ENCODE peak calls at places on chromosomes 6 and 20, in five cellular contexts. N is HCT116, M is sigmoid colon, A is tibial nerve, Z is adrenal gland. F is an unnamed sample.

GRCh38 chr20:23652371-23652770 is 14.6 kb upstream of the CST3 start:
- DNase-seq in Z (no peak), N (no peak), A (no peak), M (no peak), F (no peak)

GRCh38 chr6:30483677-30484279 is 5.5 kb upstream of the HLA-E start:
- DNase-seq in Z (no peak), N (peak; percentile 54), A (peak; percentile 88), M (no peak), F (peak; percentile 76)

GRCh38 chr20:58852559-58853271 is at the start of gene GNAS:
- DNase-seq in N (no peak), Z (peak; percentile 28), A (peak; percentile 31), M (no peak), F (peak; percentile 67)

GRCh38 chr20:10789386-10789785 is 115.6 kb upstream of the JAG1 start:
- DNase-seq in Z (no peak), N (peak; percentile 3), A (no peak), M (no peak), F (no peak)

GRCh38 chr20:25984933-25985332 is 288.3 kb upstream of the ZNF337 start:
- DNase-seq in Z (peak; percentile 27), N (no peak), M (peak; percentile 78), A (no peak), F (peak; percentile 18)

GRCh38 chr20:53769041-53769440 is 175.4 kb upstream of the ZNF217 start:
- DNase-seq in M (no peak), N (no peak), A (no peak), Z (no peak), F (no peak)

GRCh38 chr6:29676981-29677601 is 3.9 kb downstream of the ZFP57 start:
- DNase-seq in M (no peak), Z (no peak), N (no peak), A (no peak), F (no peak)

GRCh38 chr6:42959917-42960242 is 674 bp upstream of the GNMT start:
- DNase-seq in A (no peak), Z (no peak), M (no peak), N (no peak), F (no peak)

GRCh38 chr6:145733207-145733606 is 2.1 kb downstream of the EPM2A start:
- DNase-seq in A (no peak), N (no peak), Z (no peak), M (no peak), F (no peak)

GRCh38 chr6:145736854-145737181 is 1.5 kb upstream of the EPM2A start:
- DNase-seq in M (no peak), N (no peak), A (peak; percentile 5), Z (no peak), F (no peak)

GRCh38 chr6:145733770-145734169 is 1.6 kb downstream of the EPM2A start:
- DNase-seq in A (no peak), M (no peak), Z (no peak), N (no peak), F (peak; percentile 43)

GRCh38 chr6:145734486-145735355 is 599 bp downstream of the EPM2A start:
- DNase-seq in Z (peak; percentile 93), A (peak; percentile 76), M (peak; percentile 94), N (peak; percentile 75), F (peak; percentile 86)

GRCh38 chr6:145735356-145736165 is at the start of gene EPM2A:
- DNase-seq in M (peak; percentile 95), A (peak; percentile 58), Z (peak; percentile 92), N (peak; percentile 65), F (peak; percentile 86)
- TF ChIP-seq POLR2A in M (peak; percentile 75), A (peak; percentile 14), Z (peak; percentile 75), N (peak; percentile 89), F (peak; percentile 59)

DNA sequence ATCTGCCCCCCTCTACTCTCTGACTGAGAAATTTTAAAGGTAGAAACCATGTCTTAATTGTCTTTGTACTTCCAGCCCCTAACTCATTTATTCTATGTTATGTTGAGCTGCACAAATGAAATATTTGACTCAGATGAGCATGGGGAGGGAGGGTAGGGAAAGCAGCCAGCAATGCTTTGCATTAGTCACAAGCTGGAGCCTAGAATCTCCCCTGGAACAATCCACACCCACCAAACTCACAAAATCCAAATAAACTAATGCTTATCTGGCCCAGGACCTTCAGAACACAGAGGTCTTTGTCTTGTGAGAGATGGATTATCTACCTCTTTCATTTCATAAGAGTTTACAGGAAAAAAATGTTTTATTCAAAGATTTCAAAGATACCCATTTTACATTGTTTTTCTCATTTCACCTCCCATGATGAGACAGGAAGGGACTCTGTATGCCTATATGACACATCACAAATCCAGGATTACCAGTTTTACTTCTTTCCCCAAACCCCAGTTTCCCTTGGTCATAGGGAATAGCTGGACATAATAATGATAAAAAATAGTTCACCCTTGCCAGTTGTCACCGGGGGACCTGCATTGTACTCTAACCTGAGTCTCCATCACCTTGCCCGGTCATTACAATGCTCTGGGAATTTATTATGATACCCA is 466.9 kb downstream of the KIF16B start:
- DNase-seq in A (no peak), Z (no peak), M (no peak), N (no peak), F (no peak)
- TF ChIP-seq POLR2A in A (no peak), Z (no peak), M (no peak), N (no peak), F (no peak)

DNA sequence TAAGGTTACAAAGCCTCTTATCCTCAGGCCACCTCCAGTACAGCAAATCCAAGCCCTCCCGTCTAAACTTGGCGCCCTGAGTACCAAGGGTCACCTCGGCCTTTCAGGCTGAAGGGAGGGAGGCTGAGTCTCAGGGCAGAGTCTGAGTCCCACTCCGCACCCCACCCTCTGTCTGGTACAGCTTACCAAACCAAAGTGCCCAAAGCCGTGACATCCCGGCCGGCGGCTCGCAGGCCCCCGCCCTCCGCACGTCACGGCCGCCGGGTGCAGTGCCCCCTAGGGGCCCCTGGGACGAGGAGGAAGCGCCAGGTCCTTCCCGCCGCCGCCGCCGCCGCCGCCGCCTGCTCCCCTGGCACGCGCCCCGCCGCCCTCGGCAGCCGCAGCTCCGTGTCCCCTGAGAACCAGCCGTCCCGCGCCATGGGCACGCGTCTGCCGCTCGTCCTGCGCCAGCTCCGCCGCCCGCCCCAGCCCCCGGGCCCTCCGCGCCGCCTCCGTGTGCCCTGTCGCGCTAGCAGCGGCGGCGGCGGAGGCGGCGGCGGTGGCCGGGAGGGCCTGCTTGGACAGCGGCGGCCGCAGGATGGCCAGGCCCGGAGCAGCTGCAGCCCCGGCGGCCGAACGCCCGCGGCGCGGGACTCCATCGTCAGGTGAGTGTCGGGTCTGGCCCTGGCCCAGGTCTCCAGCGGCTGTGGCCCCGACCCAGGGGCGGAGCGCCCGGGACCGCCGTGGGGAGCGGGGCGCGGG is at the start of gene MTHFD1L:
- DNase-seq in A (peak; percentile 38), N (peak; percentile 44), M (peak; percentile 85), Z (peak; percentile 86), F (peak; percentile 88)
- TF ChIP-seq POLR2A in A (peak; percentile 48), N (peak; percentile 39), M (no peak), Z (peak; percentile 80), F (peak; percentile 19)

GRCh38 chr6:120620900-120621299 is 713.4 kb downstream of the TBC1D32 start:
- DNase-seq in N (no peak), Z (no peak), A (no peak), M (no peak), F (no peak)
- TF ChIP-seq POLR2A in N (no peak), Z (no peak), A (no peak), M (no peak), F (no peak)

GRCh38 chr20:45345104-45345936 is 2.9 kb downstream of the SDC4 start:
- DNase-seq in M (no peak), Z (no peak), A (no peak), N (no peak), F (no peak)
- TF ChIP-seq POLR2A in M (no peak), Z (no peak), A (no peak), N (no peak), F (no peak)

DNA sequence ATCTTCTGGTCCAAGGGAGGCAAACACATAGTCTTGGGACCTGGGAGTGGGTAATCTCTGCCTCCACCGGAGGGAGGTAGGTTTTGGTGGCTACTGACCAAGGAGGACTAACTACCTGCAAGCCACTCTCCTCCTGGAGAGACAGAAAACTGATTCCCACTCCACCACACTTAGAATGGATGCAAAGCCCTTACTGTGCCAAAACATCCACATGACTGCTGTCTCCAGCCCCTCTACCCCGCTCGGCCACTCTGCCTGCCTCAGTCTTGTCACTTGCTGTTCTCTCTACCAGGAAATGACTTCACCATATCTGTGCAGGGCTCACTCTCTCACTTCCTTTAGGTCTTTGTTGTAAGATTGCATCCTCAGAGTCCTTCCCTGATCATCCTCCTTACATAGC is 129.5 kb upstream of the ARG1 start:
- DNase-seq in Z (no peak), M (no peak), A (no peak), N (no peak), F (no peak)
- TF ChIP-seq POLR2A in Z (no peak), M (no peak), A (no peak), N (no peak), F (no peak)

GRCh38 chr20:21574443-21574842 is 60.6 kb upstream of the NKX2-2 start:
- DNase-seq in Z (no peak), M (no peak), A (no peak), N (no peak), F (no peak)

GRCh38 chr20:21575981-21576740 is 62.3 kb upstream of the NKX2-2 start:
- DNase-seq in M (no peak), A (no peak), Z (no peak), N (no peak), F (no peak)

GRCh38 chr20:21575167-21575566 is 61.3 kb upstream of the NKX2-2 start:
- DNase-seq in A (no peak), M (no peak), Z (no peak), N (no peak), F (no peak)

GRCh38 chr20:21573259-21573658 is 59.4 kb upstream of the NKX2-2 start:
- DNase-seq in N (no peak), Z (no peak), M (no peak), A (no peak), F (no peak)

DNA sequence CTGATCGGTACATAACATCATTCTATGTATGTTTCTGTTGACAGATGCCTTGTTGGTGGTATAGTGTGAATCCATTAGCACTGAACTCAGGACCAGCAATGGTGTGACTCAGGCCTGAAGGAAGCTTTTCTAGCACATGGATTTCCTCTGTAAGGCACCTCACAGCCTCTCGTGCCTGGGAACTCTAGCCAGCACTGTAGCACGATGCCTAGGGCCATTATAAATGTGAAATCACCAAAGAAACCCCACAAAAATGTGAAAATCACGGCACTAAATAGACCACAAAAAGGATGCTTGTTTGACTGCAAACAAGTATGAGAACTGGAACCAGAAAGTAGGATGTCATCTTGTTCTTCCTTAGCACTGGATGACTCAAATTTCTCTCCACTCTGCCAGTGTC is 63.7 kb upstream of the NKX2-2 start:
- DNase-seq in M (no peak), A (no peak), N (no peak), Z (no peak), F (no peak)
- TF ChIP-seq POLR2A in M (no peak), A (no peak), N (no peak), Z (no peak), F (no peak)

F was measured in erythroblast.